ENCODE peak calls at places on chromosome 5, in four cellular contexts. H, E, M and T are unnamed samples.

GRCh38 chr5:125453011-125453410 is 706.6 kb upstream of the ZNF608 start:
- DNase-seq in H (no peak), E (no peak), M (no peak), T (no peak)

GRCh38 chr5:179805529-179806249 is 977 bp downstream of the MGAT4B start:
- DNase-seq in H (no peak), E (no peak), M (no peak), T (no peak)

GRCh38 chr5:1884638-1885475 is 2.1 kb upstream of the IRX4 start:
- DNase-seq in H (no peak), E (no peak), M (no peak), T (no peak)

GRCh38 chr5:137954131-137954879 is 65.0 kb downstream of the PKD2L2 start:
- DNase-seq in H (peak), E (no peak), M (no peak), T (no peak)

GRCh38 chr5:96563816-96564215 is 98.4 kb upstream of the CAST start:
- DNase-seq in H (no peak), E (no peak), M (no peak), T (no peak)

GRCh38 chr5:172766287-172767104 is 4.5 kb downstream of the DUSP1 start:
- DNase-seq in H (no peak), E (peak), M (peak), T (peak)

GRCh38 chr5:14063691-14064090 is 79.5 kb upstream of the TRIO start:
- DNase-seq in H (no peak), E (no peak), M (no peak), T (no peak)

GRCh38 chr5:146426853-146427618 is 20.1 kb upstream of the TCERG1 start:
- DNase-seq in H (peak), E (no peak), M (peak), T (no peak)

GRCh38 chr5:181036816-181037364 is 3.2 kb upstream of the BTNL9 start:
- DNase-seq in H (no peak), E (no peak), M (no peak), T (no peak)

GRCh38 chr5:152164860-152165259 is 240.2 kb upstream of the GLRA1 start:
- DNase-seq in H (no peak), E (no peak), M (no peak), T (no peak)

GRCh38 chr5:1781726-1782384 is 17.8 kb downstream of the MRPL36 start:
- DNase-seq in H (no peak), E (no peak), M (no peak), T (no peak)

GRCh38 chr5:26955161-26955560 is 83.2 kb downstream of the CDH9 start:
- DNase-seq in H (no peak), E (no peak), M (no peak), T (no peak)

GRCh38 chr5:26847041-26847736 is 191.2 kb downstream of the CDH9 start:
- DNase-seq in H (peak), E (no peak), M (peak), T (peak)

GRCh38 chr5:163089926-163090325 is 347.5 kb upstream of the CCNG1 start:
- DNase-seq in H (no peak), E (no peak), M (no peak), T (no peak)

GRCh38 chr5:151107738-151108520 is 27.1 kb upstream of the TNIP1 start:
- DNase-seq in H (no peak), E (no peak), M (no peak), T (peak)

GRCh38 chr5:141560141-141560540 is 58.7 kb downstream of the DIAPH1 start:
- DNase-seq in H (no peak), E (no peak), M (no peak), T (no peak)

GRCh38 chr5:141557681-141558136 is 61.1 kb downstream of the DIAPH1 start:
- DNase-seq in H (peak), E (peak), M (peak), T (peak)

GRCh38 chr5:141559481-141559880 is 59.3 kb downstream of the DIAPH1 start:
- DNase-seq in H (no peak), E (no peak), M (no peak), T (no peak)

GRCh38 chr5:141560725-141561483 is 57.9 kb downstream of the DIAPH1 start:
- DNase-seq in H (no peak), E (peak), M (peak), T (peak)

GRCh38 chr5:141558150-141558549 is 60.6 kb downstream of the DIAPH1 start:
- DNase-seq in H (no peak), E (no peak), M (no peak), T (no peak)
- TF ChIP-seq EP300 in H (no peak), E (no peak), M (no peak), T (no peak)

DNA sequence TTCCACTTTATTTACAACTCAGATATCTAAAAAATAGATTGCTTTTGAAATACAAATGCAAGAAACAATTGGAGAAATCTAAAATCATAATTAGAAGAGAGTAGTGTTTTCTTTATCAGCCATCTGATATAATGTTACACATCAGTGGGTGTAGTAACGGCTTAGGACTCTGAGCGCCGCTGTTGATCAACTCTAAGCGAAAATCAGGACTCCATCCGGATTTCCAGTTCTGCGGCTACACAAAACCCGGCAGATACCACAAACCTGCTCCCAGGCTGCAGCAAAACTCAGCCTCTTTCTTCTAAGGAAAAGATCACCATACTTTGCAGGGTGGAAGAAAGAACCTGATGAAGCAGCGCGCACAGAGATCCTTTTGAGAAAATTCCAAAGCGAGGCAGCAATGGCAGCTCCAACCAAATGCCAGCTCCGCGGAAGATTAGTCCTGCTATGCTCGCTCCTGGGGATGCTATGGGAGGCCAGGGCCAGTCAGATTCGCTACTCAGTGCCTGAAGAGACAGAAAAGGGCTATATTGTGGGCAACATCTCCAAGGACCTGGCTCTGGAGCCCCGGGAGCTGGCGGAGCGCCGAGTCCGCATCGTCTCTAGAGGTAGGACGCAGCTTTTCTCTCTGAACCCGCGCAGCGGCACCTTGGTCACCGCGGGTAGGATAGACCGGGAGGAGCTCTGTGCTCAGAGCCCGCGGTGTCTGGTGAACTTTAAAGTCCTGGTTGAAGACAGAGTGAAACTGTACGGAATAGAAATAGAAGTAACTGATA is at the start of gene PCDHGA9:
- DNase-seq in H (no peak), E (no peak), M (no peak), T (no peak)
- H3K4me3 ChIP-seq in H (no peak), E (no peak), M (no peak), T (peak)

GRCh38 chr5:58717303-58718012 is 134.6 kb downstream of the RAB3C start:
- DNase-seq in H (no peak), E (no peak), M (no peak), T (no peak)
- TF ChIP-seq EP300 in H (no peak), E (no peak), M (no peak), T (no peak)

DNA sequence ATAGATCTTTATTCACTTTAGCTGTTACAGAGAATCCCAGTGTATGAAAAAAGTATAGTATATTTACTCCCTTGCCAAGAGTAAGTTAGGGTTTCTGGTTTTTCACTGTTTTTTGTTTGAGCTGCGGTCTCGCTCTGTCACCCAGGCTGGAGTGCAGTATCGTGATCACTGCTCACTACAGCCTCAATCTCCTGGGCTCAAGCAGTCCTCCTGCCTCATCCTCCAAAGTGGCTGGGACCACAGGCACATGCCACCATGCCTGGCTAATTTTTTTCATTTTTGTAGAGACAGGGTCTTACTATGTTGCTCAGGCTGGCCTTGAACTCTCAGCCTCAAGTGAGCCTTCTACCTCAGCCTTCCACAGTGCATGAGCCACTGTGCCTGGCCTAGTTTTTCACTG is 3.0 kb downstream of the RAI14 start:
- DNase-seq in H (no peak), E (no peak), M (no peak), T (no peak)
- H3K4me3 ChIP-seq in H (no peak), E (no peak), M (no peak), T (no peak)

GRCh38 chr5:86864022-86864421 is 246.3 kb downstream of the COX7C start:
- DNase-seq in H (no peak), E (no peak), M (no peak), T (no peak)

GRCh38 chr5:86862093-86862492 is 244.4 kb downstream of the COX7C start:
- DNase-seq in H (no peak), E (no peak), M (no peak), T (no peak)

GRCh38 chr5:86861514-86861913 is 243.8 kb downstream of the COX7C start:
- DNase-seq in H (no peak), E (no peak), M (no peak), T (no peak)

GRCh38 chr5:86858452-86858851 is 240.7 kb downstream of the COX7C start:
- DNase-seq in H (no peak), E (no peak), M (no peak), T (no peak)
- TF ChIP-seq EP300 in H (no peak), E (no peak), M (no peak), T (no peak)

GRCh38 chr5:32777222-32777621 is 66.1 kb downstream of the NPR3 start:
- DNase-seq in H (no peak), E (no peak), M (no peak), T (no peak)
- H3K4me3 ChIP-seq in H (no peak), E (no peak), M (no peak), T (no peak)